ENCODE peak calls at places on chromosome 11, in eight cellular contexts. N is dorsolateral prefrontal cortex, I is IMR-90, D is RWPE1, P is kidney, E is kidney epithelial cell, F is tibial nerve, T is B cell. J is an unnamed sample.

GRCh38 chr11:62575156-62575555 is 1.5 kb upstream of the EEF1G start:
- DNase-seq in N (no peak), E (no peak), P (peak), I (no peak), D (no peak), T (no peak), F (no peak), J (no peak)

GRCh38 chr11:116042125-116042524 is 537.9 kb upstream of the CADM1 start:
- DNase-seq in F (no peak), D (no peak), I (no peak), N (no peak), E (no peak), P (no peak), T (no peak), J (no peak)

GRCh38 chr11:32960553-32961164 is 55.0 kb upstream of the DEPDC7 start:
- DNase-seq in E (peak), N (no peak), P (no peak), T (peak), D (peak), I (peak), F (no peak), J (peak)

GRCh38 chr11:66011239-66011784 is 496 bp upstream of the CST6 start:
- DNase-seq in D (peak), P (peak), T (no peak), F (no peak), I (peak), E (peak), N (no peak), J (no peak)

GRCh38 chr11:68659158-68659921 is 25.0 kb upstream of the GAL start:
- DNase-seq in P (peak), T (no peak), I (peak), F (peak), E (peak), D (peak), N (no peak), J (no peak)

GRCh38 chr11:47248304-47248663 is 330 bp downstream of the ACP2 start:
- DNase-seq in D (no peak), F (no peak), E (no peak), N (no peak), I (peak), T (no peak), P (no peak), J (no peak)

GRCh38 chr11:128095459-128096096 is 491.8 kb downstream of the ETS1 start:
- DNase-seq in E (peak), I (peak), P (no peak), F (no peak), D (peak), T (no peak), N (no peak), J (no peak)

GRCh38 chr11:61575886-61576516 is 4.9 kb downstream of the SYT7 start:
- DNase-seq in F (no peak), P (no peak), D (no peak), I (no peak), E (no peak), T (no peak), N (no peak), J (no peak)

GRCh38 chr11:125941606-125942275 is 4.1 kb upstream of the VSIG10L2 start:
- DNase-seq in I (peak), T (no peak), N (no peak), F (no peak), D (peak), P (no peak), E (peak), J (peak)

GRCh38 chr11:104581246-104581980 is 316.8 kb downstream of the CASP12 start:
- DNase-seq in F (no peak), D (no peak), P (no peak), N (no peak), T (no peak), I (peak), E (no peak), J (no peak)

GRCh38 chr11:117808768-117809167 is 11.8 kb upstream of the DSCAML1 start:
- DNase-seq in I (no peak), F (no peak), E (no peak), P (no peak), N (no peak), T (no peak), D (no peak), J (no peak)

GRCh38 chr11:91796999-91797398 is 427.6 kb upstream of the FAT3 start:
- DNase-seq in N (no peak), D (no peak), P (no peak), E (peak), T (no peak), I (no peak), F (no peak), J (no peak)

GRCh38 chr11:4006946-4007680 is 87.5 kb upstream of the RRM1 start:
- DNase-seq in P (no peak), D (no peak), T (no peak), N (no peak), I (no peak), F (no peak), E (no peak), J (no peak)

GRCh38 chr11:31160504-31161422 is 208.8 kb downstream of the DCDC1 start:
- DNase-seq in T (no peak), I (no peak), P (no peak), E (no peak), N (no peak), F (no peak), D (no peak), J (no peak)

GRCh38 chr11:35734669-35735068 is 72.1 kb downstream of the TRIM44 start:
- DNase-seq in E (no peak), P (no peak), F (no peak), N (no peak), I (no peak), D (no peak), T (no peak), J (no peak)

GRCh38 chr11:80146231-80146630 is 705.4 kb upstream of the TENM4 start:
- DNase-seq in E (peak), F (no peak), T (no peak), P (no peak), N (no peak), I (no peak), D (peak), J (no peak)

GRCh38 chr11:102447193-102447592 is 5.4 kb downstream of the TMEM123 start:
- DNase-seq in E (no peak), F (no peak), P (no peak), N (no peak), D (no peak), T (peak), I (no peak), J (no peak)

GRCh38 chr11:119315139-119316016 is 1.6 kb downstream of the MCAM start:
- DNase-seq in E (no peak), F (no peak), N (peak), D (no peak), I (no peak), T (peak), P (no peak), J (peak)
- TF ChIP-seq CTCF in E (peak), F (peak), N (peak), D (no peak), I (no peak), T (peak), P (no peak), J (no peak)

DNA sequence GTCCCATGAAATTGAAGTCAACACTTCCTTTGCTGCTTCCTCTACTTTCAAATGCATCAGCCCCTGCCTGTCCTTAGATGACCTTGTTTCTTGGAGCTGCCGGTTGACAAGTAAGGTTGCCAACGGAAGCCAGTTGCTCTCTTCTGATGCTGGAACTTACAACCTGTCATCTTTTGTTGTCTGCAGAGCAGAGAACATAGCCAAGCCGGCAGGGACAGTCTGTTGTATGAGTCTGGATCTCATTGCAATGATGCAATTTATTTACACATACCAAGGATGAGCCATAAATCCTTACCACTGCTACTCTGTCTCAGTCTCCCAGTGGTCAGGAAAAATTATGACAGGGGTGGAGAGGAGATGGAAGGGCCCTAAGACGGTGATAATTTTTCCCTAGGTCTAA is 151.4 kb downstream of the BLID start:
- DNase-seq in D (peak), E (no peak), I (peak), T (no peak), P (no peak), F (no peak), N (no peak), J (no peak)
- TF ChIP-seq CTCF in D (no peak), E (no peak), I (peak), T (no peak), P (no peak), F (no peak), N (no peak), J (no peak)

DNA sequence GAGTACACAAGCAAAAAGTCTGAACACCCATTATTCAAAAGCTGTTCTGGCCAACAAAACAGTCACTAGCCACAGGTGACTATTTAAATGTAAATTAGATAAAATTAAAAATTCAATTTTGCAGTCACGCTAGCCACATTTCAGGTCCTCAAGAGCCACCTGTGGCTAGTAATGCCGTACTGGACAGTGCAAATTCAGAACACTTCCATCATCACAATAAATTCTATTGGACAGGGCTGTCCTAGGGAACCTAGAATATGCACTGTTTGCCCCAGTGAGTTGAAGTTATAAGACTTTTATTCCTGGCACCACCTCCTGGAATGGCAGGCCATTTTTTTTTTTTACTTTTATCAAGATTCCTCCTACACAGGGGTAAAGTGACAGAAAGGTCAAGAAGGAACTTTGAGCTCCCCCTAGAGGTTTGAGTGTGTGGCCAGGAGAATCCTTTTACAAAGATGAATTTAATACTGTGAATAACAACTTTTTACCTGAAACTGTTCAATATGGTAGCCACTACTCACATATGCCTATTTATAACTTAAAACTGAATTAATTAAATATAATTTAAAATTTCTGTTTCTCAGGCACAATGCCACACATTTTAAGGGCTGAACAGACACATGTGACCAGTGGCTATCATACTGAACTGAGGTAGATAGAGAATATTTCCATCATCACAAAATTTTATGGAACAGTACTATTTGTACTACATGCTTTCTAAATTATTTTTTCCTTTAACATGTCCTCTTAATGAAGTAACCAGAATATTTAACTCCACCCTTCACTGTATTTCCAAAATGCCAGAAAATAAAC is 6.5 kb downstream of the MSANTD2 start:
- DNase-seq in P (no peak), N (no peak), D (peak), T (peak), E (no peak), I (peak), F (no peak), J (peak)
- TF ChIP-seq CTCF in P (peak), N (peak), D (peak), T (peak), E (peak), I (peak), F (no peak), J (peak)

GRCh38 chr11:405323-405975 is 9.3 kb downstream of the SIGIRR start:
- DNase-seq in T (no peak), E (no peak), F (no peak), P (peak), D (no peak), N (no peak), I (no peak), J (no peak)
- TF ChIP-seq CTCF in T (no peak), E (no peak), F (no peak), P (no peak), D (no peak), N (peak), I (peak), J (no peak)

DNA sequence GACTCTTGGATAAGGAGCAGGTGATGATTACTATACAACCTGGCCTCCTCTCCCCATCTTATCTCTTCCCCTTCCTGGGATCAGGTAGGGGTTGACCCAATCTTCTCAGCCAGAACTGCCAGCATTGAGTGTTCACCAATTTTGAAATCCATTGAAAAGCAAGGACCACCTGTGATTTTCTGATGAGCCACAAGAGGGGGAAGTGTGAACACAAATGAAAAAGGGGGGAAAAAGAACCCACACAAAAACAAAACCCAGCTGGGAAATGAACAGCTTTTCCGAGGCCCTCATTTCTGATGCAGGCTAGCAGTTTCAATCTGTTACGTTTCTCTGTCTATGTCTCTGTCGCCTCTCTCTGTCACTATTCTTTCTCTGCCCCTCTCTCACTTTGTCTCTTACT is 161.9 kb downstream of the INSC start:
- DNase-seq in P (no peak), I (peak), N (no peak), E (no peak), D (no peak), F (no peak), T (no peak), J (no peak)
- TF ChIP-seq CTCF in P (peak), I (peak), N (peak), E (peak), D (no peak), F (peak), T (no peak), J (peak)

GRCh38 chr11:19353287-19353686 is 112.5 kb upstream of the E2F8 start:
- DNase-seq in N (no peak), T (no peak), I (no peak), E (no peak), P (no peak), F (no peak), D (no peak), J (no peak)
- TF ChIP-seq CTCF in N (no peak), T (no peak), I (no peak), E (no peak), P (no peak), F (no peak), D (no peak), J (no peak)

J was measured in GM13977.